ENCODE peak calls at places on chromosome 20, in eight cellular contexts. H, L, G, Q, N, I, M and V are unnamed samples.

GRCh38 chr20:41166201-41167117 is 29.1 kb downstream of the PLCG1 start:
- DNase-seq in Q (no peak), H (no peak), N (no peak), I (no peak), G (no peak), L (no peak), M (no peak), V (no peak)

GRCh38 chr20:40286991-40287531 is 402.0 kb downstream of the MAFB start:
- DNase-seq in I (no peak), N (no peak), H (no peak), Q (no peak), L (no peak), G (no peak), M (no peak), V (no peak)

GRCh38 chr20:51127713-51128112 is 104.8 kb upstream of the KCNG1 start:
- DNase-seq in I (no peak), N (no peak), L (no peak), M (no peak), G (no peak), Q (no peak), H (no peak), V (no peak)

GRCh38 chr20:58994390-58995159 is 12.5 kb downstream of the CTSZ start:
- DNase-seq in M (no peak), L (no peak), G (no peak), N (no peak), I (no peak), Q (no peak), H (no peak), V (no peak)

GRCh38 chr20:19760371-19760721 is 2.3 kb downstream of the RIN2 start:
- DNase-seq in G (no peak), L (no peak), I (no peak), H (no peak), N (no peak), M (no peak), Q (no peak), V (no peak)

GRCh38 chr20:44187054-44187762 is at the start of gene JPH2:
- DNase-seq in M (peak; percentile 78), G (no peak), I (peak; percentile 68), Q (peak; percentile 62), N (no peak), H (peak; percentile 54), L (peak; percentile 51), V (no peak)

GRCh38 chr20:4418141-4418540 is 303.6 kb upstream of the PRND start:
- DNase-seq in G (no peak), M (no peak), L (no peak), H (no peak), N (no peak), Q (no peak), I (no peak), V (no peak)

GRCh38 chr20:59925894-59926293 is 7.5 kb downstream of the SYCP2 start:
- DNase-seq in H (no peak), G (no peak), L (no peak), Q (no peak), M (no peak), I (no peak), N (no peak), V (no peak)

GRCh38 chr20:36390719-36391415 is 84.7 kb downstream of the DLGAP4 start:
- DNase-seq in G (no peak), N (no peak), L (no peak), Q (no peak), H (no peak), M (no peak), I (no peak), V (no peak)

GRCh38 chr20:3483784-3484183 is 13.0 kb downstream of the ATRN start:
- DNase-seq in G (no peak), N (no peak), M (no peak), I (peak; percentile 8), L (peak; percentile 10), H (peak; percentile 5), Q (peak; percentile 19), V (no peak)

GRCh38 chr20:51312480-51312783 is 230.1 kb downstream of the NFATC2 start:
- DNase-seq in G (no peak), H (no peak), N (no peak), Q (no peak), L (no peak), M (peak; percentile 43), I (no peak), V (no peak)

GRCh38 chr20:52031574-52032303 is 159.8 kb downstream of the ZFP64 start:
- DNase-seq in H (peak; percentile 87), M (peak; percentile 13), Q (peak; percentile 90), L (peak; percentile 74), I (peak; percentile 90), G (peak; percentile 75), N (no peak), V (peak; percentile 81)

GRCh38 chr20:60255426-60255825 is 297.2 kb downstream of the CDH26 start:
- DNase-seq in H (no peak), L (no peak), Q (no peak), N (no peak), M (no peak), G (no peak), I (no peak), V (no peak)

GRCh38 chr20:54093423-54094267 is 23.3 kb upstream of the BCAS1 start:
- DNase-seq in I (no peak), Q (no peak), H (no peak), M (no peak), G (no peak), L (no peak), N (no peak), V (no peak)

GRCh38 chr20:53805895-53806384 is 212.3 kb upstream of the ZNF217 start:
- DNase-seq in G (no peak), H (peak; percentile 72), M (no peak), N (no peak), I (peak; percentile 70), L (peak; percentile 64), Q (peak; percentile 51), V (no peak)

GRCh38 chr20:45965169-45966002 is 6.6 kb downstream of the ZNF335 start:
- DNase-seq in N (no peak), H (no peak), M (no peak), I (no peak), L (no peak), Q (no peak), G (no peak), V (no peak)

GRCh38 chr20:19758888-19759331 is 852 bp downstream of the RIN2 start:
- DNase-seq in Q (peak; percentile 60), G (no peak), N (peak; percentile 81), M (peak; percentile 79), H (peak; percentile 61), I (peak; percentile 16), L (peak; percentile 52), V (no peak)

GRCh38 chr20:2690213-2690612 is 2.4 kb upstream of the EBF4 start:
- DNase-seq in N (no peak), L (no peak), H (no peak), Q (no peak), I (no peak), G (no peak), M (no peak), V (no peak)

GRCh38 chr20:44222969-44223368 is 12.4 kb upstream of the OSER1 start:
- DNase-seq in G (no peak), M (peak; percentile 79), N (no peak), Q (no peak), H (no peak), L (no peak), I (no peak), V (no peak)

GRCh38 chr20:37343212-37343993 is 2.5 kb upstream of the SRC start:
- DNase-seq in G (no peak), N (no peak), M (no peak), I (no peak), L (no peak), H (no peak), Q (no peak), V (no peak)

DNA sequence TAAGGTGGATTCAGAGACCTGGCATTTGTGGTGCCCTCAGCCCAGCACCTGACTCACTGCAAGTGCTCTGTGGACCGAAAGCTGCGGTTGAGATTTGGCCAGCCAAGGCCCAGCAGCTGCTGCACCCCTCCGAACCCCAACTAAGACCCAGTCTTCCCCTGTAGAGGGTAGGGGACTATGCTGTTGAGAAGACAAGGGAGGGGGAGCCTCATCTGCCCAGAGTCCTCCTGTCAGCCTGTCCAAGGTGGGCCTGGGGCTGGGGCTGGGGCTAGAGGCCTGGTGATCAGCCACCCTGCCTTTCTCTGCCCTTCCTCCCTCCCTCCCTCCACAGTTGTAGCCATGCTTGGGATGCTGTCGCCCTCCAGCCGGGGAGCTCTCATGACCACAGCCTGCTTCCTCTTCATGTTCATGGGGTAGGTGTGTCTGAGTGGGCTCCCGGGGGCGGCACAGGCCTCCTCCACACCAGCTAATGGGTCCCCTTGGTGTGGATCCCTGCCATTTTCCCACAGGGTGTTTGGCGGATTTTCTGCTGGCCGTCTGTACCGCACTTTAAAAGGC is 40.9 kb downstream of the TM9SF4 start:
- DNase-seq in L (no peak), Q (no peak), G (no peak), H (no peak), N (no peak), I (no peak), M (no peak), V (no peak)
- TF ChIP-seq CTCF in L (no peak), Q (no peak), G (no peak), H (no peak), N (no peak), I (no peak), M (no peak), V (no peak)

GRCh38 chr20:49132995-49133451 is 55.1 kb downstream of the STAU1 start:
- DNase-seq in N (no peak), M (peak; percentile 79), H (peak; percentile 78), I (peak; percentile 59), L (peak; percentile 79), Q (peak; percentile 86), G (peak; percentile 44), V (peak; percentile 52)
- TF ChIP-seq CTCF in N (peak; percentile 78), M (peak; percentile 61), H (peak; percentile 37), I (peak; percentile 54), L (peak; percentile 49), Q (peak; percentile 50), G (peak; percentile 42), V (peak; percentile 47)

GRCh38 chr20:62635852-62636251 is 6.5 kb upstream of the SLCO4A1 start:
- DNase-seq in M (peak; percentile 45), H (no peak), G (no peak), Q (no peak), N (no peak), I (no peak), L (no peak), V (no peak)
- TF ChIP-seq CTCF in M (no peak), H (no peak), G (no peak), Q (no peak), N (no peak), I (no peak), L (no peak), V (no peak)

DNA sequence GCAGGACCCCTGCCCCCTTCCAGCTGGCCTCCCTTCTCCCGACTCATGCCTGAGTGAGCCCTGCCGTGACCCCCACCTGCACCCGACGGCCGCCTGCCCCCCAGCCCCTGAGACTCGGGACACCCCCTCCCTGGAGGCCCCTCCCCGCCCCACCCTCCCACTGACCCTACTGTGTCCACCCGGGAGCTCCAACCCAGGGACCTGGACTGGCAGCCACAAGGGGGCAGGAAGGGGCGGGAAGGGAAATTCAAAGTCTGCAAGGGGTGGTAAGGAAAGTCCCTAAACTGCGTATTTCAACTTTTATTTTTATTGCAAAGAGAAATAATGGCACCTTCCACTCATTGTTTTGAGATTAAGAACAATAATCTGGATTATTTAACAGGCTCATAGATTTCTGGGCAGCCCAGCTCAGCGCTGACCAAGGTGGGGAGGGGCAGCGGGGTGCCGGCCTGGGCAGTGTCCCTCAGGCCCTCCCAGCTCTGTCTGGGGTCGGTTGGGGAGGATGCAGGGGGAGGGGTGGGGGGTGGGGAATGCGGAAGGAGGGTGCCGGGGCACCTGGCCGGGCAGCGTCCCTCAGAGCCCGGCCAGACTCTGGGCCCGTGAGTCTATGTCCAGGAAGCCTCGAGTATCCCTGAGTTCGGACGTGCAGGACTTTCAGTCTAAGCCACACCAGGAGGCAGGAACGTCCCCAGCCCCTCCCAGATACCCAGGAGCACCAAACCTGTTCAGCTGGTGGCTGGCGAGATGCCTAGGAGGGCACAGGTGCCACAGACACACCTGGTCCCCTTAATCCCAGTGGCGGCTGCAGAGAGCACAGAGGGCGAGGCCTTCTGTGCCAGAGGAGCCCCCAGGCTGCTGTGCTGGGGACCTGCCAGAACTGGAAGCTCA is 1.3 kb upstream of the PTK6 start:
- DNase-seq in I (no peak), L (peak; percentile 46), Q (peak; percentile 38), M (peak; percentile 66), H (no peak), G (no peak), N (no peak), V (no peak)
- TF ChIP-seq CTCF in I (no peak), L (peak; percentile 11), Q (no peak), M (peak; percentile 62), H (no peak), G (no peak), N (peak; percentile 63), V (no peak)